ENCODE peak calls at places on chromosomes 2 and 18, in eight cellular contexts. O is A549, S is upper lobe of left lung, P is WERI-Rb-1, G is lower lobe of right lung, F is mammary epithelial cell, D is cardiac muscle cell, L is thoracic aorta. R is an unnamed sample.
A peak's percentile ranks its signal among the peaks of the same experiment; 100 is the strongest.

GRCh38 chr2:111057045-111057444 is 63.7 kb upstream of the BCL2L11 start:
- DNase-seq in O (no peak), S (no peak), P (no peak), G (no peak), F (no peak), D (no peak), L (no peak), R (no peak)

GRCh38 chr18:21629089-21629832 is 17.1 kb downstream of the SNRPD1 start:
- DNase-seq in O (no peak), S (no peak), P (no peak), G (no peak), F (no peak), D (no peak), L (no peak), R (no peak)

GRCh38 chr18:78228974-78229373 is 750.6 kb upstream of the SALL3 start:
- DNase-seq in O (no peak), S (no peak), P (no peak), G (no peak), F (no peak), D (no peak), L (no peak), R (no peak)

GRCh38 chr18:73841661-73842060 is 306.0 kb downstream of the FBXO15 start:
- DNase-seq in O (no peak), S (no peak), P (no peak), G (no peak), F (no peak), D (no peak), L (no peak), R (no peak)

GRCh38 chr2:36253086-36253485 is 102.5 kb upstream of the CRIM1 start:
- DNase-seq in O (no peak), S (no peak), P (no peak), G (no peak), F (no peak), D (no peak), L (no peak), R (no peak)

GRCh38 chr2:179677148-179677688 is 184.2 kb downstream of the ZNF385B start:
- DNase-seq in O (no peak), S (no peak), P (no peak), G (no peak), F (no peak), D (peak; percentile 48), L (no peak), R (no peak)

GRCh38 chr2:237466266-237466665 is 20.8 kb upstream of the MLPH start:
- DNase-seq in O (no peak), S (no peak), P (no peak), G (no peak), F (no peak), D (no peak), L (no peak), R (no peak)

GRCh38 chr2:3184167-3184566 is 193.5 kb downstream of the EIPR1 start:
- DNase-seq in O (no peak), S (no peak), P (no peak), G (peak; percentile 33), F (no peak), D (no peak), L (no peak), R (no peak)

GRCh38 chr2:201070966-201071304 is 536 bp downstream of the HYCC2 start:
- DNase-seq in O (peak; percentile 6), S (no peak), P (no peak), G (no peak), F (peak; percentile 26), D (peak; percentile 2), L (no peak), R (no peak)

GRCh38 chr2:104606056-104606455 is 247.9 kb upstream of the POU3F3 start:
- DNase-seq in O (no peak), S (no peak), P (no peak), G (no peak), F (no peak), D (no peak), L (no peak), R (no peak)

GRCh38 chr2:216700088-216700567 is 4.8 kb upstream of the IGFBP5 start:
- DNase-seq in O (no peak), S (no peak), P (no peak), G (no peak), F (no peak), D (no peak), L (no peak), R (no peak)

GRCh38 chr2:27723372-27724144 is 48.0 kb upstream of the MRPL33 start:
- DNase-seq in O (peak; percentile 83), S (peak; percentile 79), P (peak; percentile 83), G (peak; percentile 61), F (peak; percentile 53), D (peak; percentile 81), L (no peak), R (no peak)

GRCh38 chr2:144776766-144777165 is 256.8 kb upstream of the ZEB2 start:
- DNase-seq in O (no peak), S (no peak), P (no peak), G (no peak), F (no peak), D (no peak), L (no peak), R (no peak)

GRCh38 chr2:153891061-153891460 is 19.3 kb downstream of the GALNT13 start:
- DNase-seq in O (no peak), S (no peak), P (no peak), G (no peak), F (no peak), D (no peak), L (no peak), R (no peak)

GRCh38 chr2:96548558-96549465 is 12.3 kb downstream of the ARID5A start:
- DNase-seq in O (no peak), S (no peak), P (no peak), G (no peak), F (no peak), D (no peak), L (no peak), R (no peak)

GRCh38 chr2:149601141-149601796 is 13.7 kb upstream of the MMADHC start:
- DNase-seq in O (no peak), S (no peak), P (no peak), G (no peak), F (peak; percentile 30), D (no peak), L (no peak), R (no peak)
- H3K27ac ChIP-seq in O (no peak overlapping the region), S (no peak overlapping the region), P (no peak overlapping the region), G (no peak overlapping the region), F (no peak overlapping the region), D (no peak overlapping the region), L (no peak overlapping the region), R (no peak overlapping the region)

GRCh38 chr2:70767699-70768584 is at the start of gene ADD2:
- DNase-seq in O (peak; percentile 76), S (no peak), P (peak; percentile 86), G (peak; percentile 43), F (peak; percentile 10), D (peak; percentile 83), L (no peak), R (no peak)
- TF ChIP-seq CTCF in O (peak; percentile 97), S (no peak), P (peak; percentile 88), G (peak; percentile 18), F (no peak), D (peak; percentile 35), L (no peak), R (peak; percentile 31)

GRCh38 chr2:116668691-116669090 is 1145.8 kb upstream of the DDX18 start:
- DNase-seq in O (no peak), S (no peak), P (no peak), G (no peak), F (no peak), D (no peak), L (no peak), R (no peak)
- H3K27ac ChIP-seq in O (no peak overlapping the region), S (no peak overlapping the region), P (no peak overlapping the region), G (no peak overlapping the region), F (no peak overlapping the region), D (no peak overlapping the region), L (no peak overlapping the region), R (no peak overlapping the region)

GRCh38 chr2:64996914-64997313 is 7.7 kb downstream of the SLC1A4 start:
- DNase-seq in O (no peak), S (no peak), P (peak; percentile 75), G (no peak), F (no peak), D (no peak), L (no peak), R (no peak)
- TF ChIP-seq CTCF in O (no peak), S (no peak), P (peak; percentile 14), G (no peak), F (no peak), D (no peak), L (peak; percentile 10), R (no peak)

DNA sequence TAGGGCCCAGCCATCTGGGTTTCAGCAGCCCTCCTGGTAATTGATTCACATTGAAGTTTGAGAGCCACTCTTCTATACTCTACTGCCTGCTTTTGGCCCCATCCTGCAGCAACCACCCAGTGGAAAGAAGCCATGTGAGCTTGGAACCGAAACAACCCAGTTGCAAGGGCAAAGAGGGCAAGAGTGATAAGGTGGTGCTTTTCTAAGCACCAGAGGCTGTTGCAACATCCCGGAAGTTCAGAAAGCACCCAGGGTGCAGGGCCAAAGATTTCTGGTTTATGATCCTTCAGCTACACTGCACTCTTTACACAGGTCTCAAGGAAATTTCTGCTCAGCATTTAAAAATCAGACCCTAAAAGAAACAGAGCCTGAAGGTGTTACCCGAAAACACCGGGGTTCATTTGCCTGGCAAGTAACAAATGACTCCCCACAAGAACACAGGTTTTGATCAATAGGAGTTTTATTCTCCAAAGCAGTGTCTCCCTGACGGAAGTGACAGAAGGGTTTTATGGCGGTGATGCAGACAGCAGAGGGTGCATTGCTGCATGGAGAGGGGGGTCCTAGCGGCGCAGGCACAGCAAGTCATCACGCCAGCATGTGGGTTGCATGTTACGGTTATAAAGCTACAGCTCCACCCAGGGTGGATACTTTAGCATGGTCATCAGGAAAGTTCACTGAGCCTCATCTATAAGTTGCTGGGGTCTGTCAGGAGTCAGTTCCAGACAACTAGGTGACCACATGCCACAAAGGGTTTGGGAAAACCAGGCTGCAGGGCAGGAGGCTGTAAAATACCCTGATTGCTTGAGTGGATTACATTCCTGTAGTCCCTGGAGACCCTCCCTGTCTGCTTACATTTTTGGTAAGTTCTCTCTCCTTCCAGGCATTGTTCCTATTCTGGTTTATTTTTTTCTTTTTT is 28.8 kb upstream of the TMEM37 start:
- DNase-seq in O (no peak), S (peak; percentile 81), P (no peak), G (no peak), F (no peak), D (no peak), L (no peak), R (no peak)
- H3K27ac ChIP-seq in O (no peak overlapping the region), S (no peak overlapping the region), P (no peak overlapping the region), G (peak overlapping the region; percentile 14), F (no peak overlapping the region), D (no peak overlapping the region), L (no peak overlapping the region), R (no peak overlapping the region)

DNA sequence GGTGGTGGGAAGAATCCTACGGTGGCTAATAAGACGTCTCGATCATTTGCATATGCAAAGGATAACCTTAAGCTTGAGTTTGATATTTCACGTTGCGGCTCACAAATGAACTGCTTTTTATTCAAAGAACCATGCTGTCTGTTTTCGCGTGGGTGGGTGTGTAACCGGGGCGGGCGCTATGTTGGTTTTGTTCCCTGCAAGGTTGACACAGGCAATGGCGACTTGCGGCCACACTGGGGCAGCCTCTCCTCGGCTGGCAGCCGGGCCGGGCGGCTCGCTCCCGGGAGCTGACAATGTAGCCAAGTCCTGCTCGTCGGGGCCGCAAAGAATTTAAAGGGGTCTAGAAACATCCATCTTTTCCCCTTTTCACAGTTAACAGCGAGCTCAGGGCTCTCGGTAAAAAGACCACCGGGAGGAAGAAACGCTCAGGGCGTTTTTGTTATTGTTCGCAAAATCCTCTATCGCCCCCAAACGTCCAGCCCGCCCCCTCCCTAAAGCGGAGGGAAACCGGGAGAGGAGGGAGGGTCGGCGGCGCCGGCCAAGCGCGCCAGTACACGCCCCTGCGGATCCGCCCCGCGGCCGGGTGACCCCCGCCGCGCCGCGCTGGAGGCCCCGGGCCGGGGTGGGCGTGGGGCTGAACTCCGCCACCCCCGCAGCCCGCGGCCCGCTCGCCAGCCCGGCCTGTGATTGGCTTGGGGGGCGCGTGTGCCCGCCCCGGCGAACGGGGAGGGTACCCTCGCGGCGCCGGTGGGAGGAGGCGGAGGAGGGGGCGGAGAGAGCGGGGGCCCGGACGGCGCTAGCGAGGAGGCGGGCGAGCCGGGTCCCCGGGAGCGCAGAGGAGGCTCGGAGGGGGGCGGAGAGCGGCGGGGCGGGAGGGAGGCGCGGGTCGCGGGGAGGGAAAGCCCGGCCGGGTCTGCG is at the start of gene NEDD4L:
- DNase-seq in O (peak; percentile 55), S (peak; percentile 89), P (peak; percentile 93), G (peak; percentile 89), F (peak; percentile 82), D (peak; percentile 91), L (peak; percentile 54), R (peak; percentile 62)
- TF ChIP-seq CTCF in O (peak; percentile 72), S (peak; percentile 85), P (peak; percentile 92), G (peak; percentile 88), F (peak; percentile 93), D (peak; percentile 76), L (peak; percentile 86), R (peak; percentile 80)

R was measured in CD4-positive, alpha-beta T cell.